ENCODE peak calls at places on chromosome 10, in nine cellular contexts. Y is Panc1, E is neural crest cell, O is fibroblast of villous mesenchyme, X is NB4, A is HCT116, W is sigmoid colon, L is OCI-LY7, P is nephron progenitor cell. V is an unnamed sample.

GRCh38 chr10:69888882-69889584 is 87.3 kb downstream of the COL13A1 start:
- DNase-seq in Y (no peak), E (no peak), O (no peak), X (no peak), A (no peak), W (no peak), L (no peak), P (no peak), V (no peak)

GRCh38 chr10:8873310-8873709 is 818.8 kb downstream of the GATA3 start:
- DNase-seq in Y (peak), E (no peak), O (no peak), X (no peak), A (no peak), W (no peak), L (no peak), P (no peak), V (no peak)

GRCh38 chr10:31062856-31063255 is 31.2 kb upstream of the ZNF438 start:
- DNase-seq in Y (no peak), E (no peak), O (peak), X (no peak), A (no peak), W (no peak), L (no peak), P (no peak), V (no peak)

GRCh38 chr10:65294329-65294728 is 1631.5 kb upstream of the LRRTM3 start:
- DNase-seq in Y (no peak), E (no peak), O (peak), X (no peak), A (no peak), W (no peak), L (no peak), P (no peak), V (no peak)

GRCh38 chr10:3472705-3473078 is 300.1 kb upstream of the PITRM1 start:
- DNase-seq in Y (no peak), E (no peak), O (peak), X (no peak), A (no peak), W (no peak), L (no peak), P (no peak), V (no peak)

GRCh38 chr10:49562893-49563292 is 24.0 kb upstream of the ERCC6 start:
- DNase-seq in Y (no peak), E (no peak), O (no peak), X (no peak), A (no peak), W (no peak), L (no peak), P (no peak), V (no peak)

GRCh38 chr10:125263551-125263950 is 103.2 kb upstream of the CTBP2 start:
- DNase-seq in Y (peak), E (no peak), O (no peak), X (no peak), A (peak), W (no peak), L (no peak), P (no peak), V (no peak)

GRCh38 chr10:50605280-50606270 is 18.2 kb downstream of the SGMS1 start:
- DNase-seq in Y (no peak), E (no peak), O (peak), X (peak), A (no peak), W (peak), L (no peak), P (no peak), V (no peak)

GRCh38 chr10:119131512-119132240 is 27.8 kb downstream of the DENND10 start:
- DNase-seq in Y (no peak), E (no peak), O (peak), X (peak), A (no peak), W (peak), L (peak), P (no peak), V (peak)

GRCh38 chr10:22655312-22655973 is 58.9 kb downstream of the PIP4K2A start:
- DNase-seq in Y (peak), E (no peak), O (peak), X (no peak), A (no peak), W (no peak), L (no peak), P (peak), V (peak)

GRCh38 chr10:60654813-60655464 is 123.3 kb upstream of the CDK1 start:
- DNase-seq in Y (peak), E (no peak), O (peak), X (no peak), A (peak), W (no peak), L (no peak), P (no peak), V (no peak)

GRCh38 chr10:88735661-88736060 is 24.2 kb upstream of the LIPN start:
- DNase-seq in Y (no peak), E (no peak), O (no peak), X (no peak), A (no peak), W (no peak), L (no peak), P (no peak), V (no peak)

GRCh38 chr10:97517778-97518561 is 19.2 kb downstream of the UBTD1 start:
- DNase-seq in Y (no peak), E (no peak), O (peak), X (no peak), A (peak), W (no peak), L (no peak), P (no peak), V (no peak)

GRCh38 chr10:62779487-62780248 is 24.9 kb upstream of the ADO start:
- DNase-seq in Y (no peak), E (no peak), O (no peak), X (peak), A (no peak), W (no peak), L (peak), P (no peak), V (peak)

GRCh38 chr10:92087750-92088395 is 164.3 kb downstream of the BTAF1 start:
- DNase-seq in Y (peak), E (peak), O (peak), X (peak), A (peak), W (peak), L (peak), P (peak), V (peak)

GRCh38 chr10:77971804-77972144 is 45.2 kb upstream of the DLG5 start:
- DNase-seq in Y (no peak), E (no peak), O (no peak), X (no peak), A (no peak), W (no peak), L (no peak), P (no peak), V (no peak)

GRCh38 chr10:48609899-48610584 is 5.2 kb upstream of the ARHGAP22 start:
- DNase-seq in Y (no peak), E (no peak), O (no peak), X (no peak), A (no peak), W (no peak), L (no peak), P (no peak), V (no peak)

GRCh38 chr10:43885842-43886241 is 237.2 kb upstream of the ZNF32 start:
- DNase-seq in Y (no peak), E (no peak), O (no peak), X (no peak), A (no peak), W (no peak), L (peak), P (no peak), V (no peak)

GRCh38 chr10:63935705-63936104 is 414.5 kb downstream of the REEP3 start:
- DNase-seq in Y (no peak), E (no peak), O (no peak), X (peak), A (no peak), W (no peak), L (peak), P (no peak), V (no peak)

GRCh38 chr10:110822708-110823291 is 48.9 kb upstream of the PDCD4 start:
- DNase-seq in Y (no peak), E (no peak), O (no peak), X (no peak), A (no peak), W (peak), L (no peak), P (no peak), V (no peak)

GRCh38 chr10:71093531-71093930 is 118.8 kb upstream of the UNC5B start:
- DNase-seq in Y (no peak), E (no peak), O (no peak), X (no peak), A (no peak), W (no peak), L (no peak), P (no peak), V (no peak)

GRCh38 chr10:130261306-130261705 is 125.1 kb downstream of the GLRX3 start:
- DNase-seq in Y (no peak), E (no peak), O (no peak), X (no peak), A (no peak), W (no peak), L (no peak), P (no peak), V (no peak)

GRCh38 chr10:132434405-132435005 is 37.5 kb downstream of the PWWP2B start:
- DNase-seq in Y (no peak), E (no peak), O (no peak), X (peak), A (no peak), W (no peak), L (peak), P (no peak), V (peak)

GRCh38 chr10:105068497-105068896 is 427.4 kb downstream of the SORCS3 start:
- DNase-seq in Y (no peak), E (no peak), O (no peak), X (no peak), A (no peak), W (no peak), L (no peak), P (no peak), V (no peak)

GRCh38 chr10:84552478-84552877 is 224.1 kb downstream of the CCSER2 start:
- DNase-seq in Y (no peak), E (no peak), O (no peak), X (no peak), A (no peak), W (no peak), L (no peak), P (no peak), V (no peak)

GRCh38 chr10:5283305-5284158 is 81.2 kb upstream of the UCN3 start:
- DNase-seq in Y (no peak), E (peak), O (peak), X (peak), A (peak), W (peak), L (peak), P (peak), V (peak)

GRCh38 chr10:5609952-5610616 is 56.3 kb downstream of the ASB13 start:
- DNase-seq in Y (no peak), E (no peak), O (no peak), X (no peak), A (no peak), W (no peak), L (no peak), P (no peak), V (no peak)

GRCh38 chr10:101031796-101032636 is 982 bp downstream of the SFXN3 start:
- DNase-seq in Y (no peak), E (no peak), O (peak), X (peak), A (no peak), W (peak), L (no peak), P (peak), V (peak)

GRCh38 chr10:93518531-93518930 is 22.1 kb downstream of the CEP55 start:
- DNase-seq in Y (no peak), E (no peak), O (no peak), X (no peak), A (no peak), W (no peak), L (no peak), P (no peak), V (no peak)

DNA sequence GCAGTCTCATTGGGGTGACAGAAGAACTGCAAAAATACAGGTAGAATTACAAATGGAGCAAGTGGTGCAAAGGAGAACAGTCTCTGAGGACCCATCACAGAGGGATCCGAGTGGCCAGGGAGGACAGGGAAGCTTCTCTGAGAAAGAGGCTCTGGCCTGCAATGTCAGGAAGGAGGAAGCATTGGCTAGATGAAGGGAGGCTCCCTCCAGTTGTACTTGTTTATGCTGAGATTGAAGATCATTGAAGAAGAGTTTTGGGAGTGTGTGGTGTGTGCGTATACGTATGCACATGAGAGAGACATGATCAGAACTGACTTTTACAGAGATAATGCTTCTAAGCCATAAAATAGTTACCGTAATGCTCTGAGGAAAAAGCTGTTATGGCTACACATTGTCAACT is 274.7 kb upstream of the FZD8 start:
- DNase-seq in Y (no peak), E (no peak), O (peak), X (no peak), A (no peak), W (no peak), L (peak), P (no peak), V (no peak)
- TF ChIP-seq CTCF in Y (peak), E (no peak), O (peak), X (no peak), A (no peak), W (no peak), L (peak), P (no peak), V (no peak)

GRCh38 chr10:80196950-80197315 is 8.4 kb downstream of the ANXA11 start:
- DNase-seq in Y (no peak), E (no peak), O (no peak), X (no peak), A (no peak), W (no peak), L (no peak), P (no peak), V (no peak)

GRCh38 chr10:80195046-80195574 is 10.2 kb downstream of the ANXA11 start:
- DNase-seq in Y (no peak), E (no peak), O (no peak), X (no peak), A (no peak), W (no peak), L (no peak), P (no peak), V (no peak)

GRCh38 chr10:80192553-80192952 is 12.8 kb downstream of the ANXA11 start:
- DNase-seq in Y (no peak), E (no peak), O (no peak), X (no peak), A (no peak), W (no peak), L (no peak), P (no peak), V (no peak)

GRCh38 chr10:80196270-80196949 is 8.9 kb downstream of the ANXA11 start:
- DNase-seq in Y (no peak), E (no peak), O (no peak), X (no peak), A (peak), W (no peak), L (peak), P (no peak), V (peak)

GRCh38 chr10:80194373-80195045 is 10.8 kb downstream of the ANXA11 start:
- DNase-seq in Y (no peak), E (no peak), O (no peak), X (no peak), A (no peak), W (no peak), L (no peak), P (no peak), V (no peak)
- TF ChIP-seq CTCF in Y (no peak), E (no peak), O (no peak), X (no peak), A (no peak), W (no peak), L (no peak), P (no peak), V (no peak)

GRCh38 chr10:34985823-34986222 is 104.3 kb downstream of the CUL2 start:
- DNase-seq in Y (no peak), E (no peak), O (peak), X (peak), A (no peak), W (no peak), L (no peak), P (no peak), V (no peak)
- TF ChIP-seq CTCF in Y (no peak), E (peak), O (peak), X (no peak), A (no peak), W (no peak), L (no peak), P (no peak), V (no peak)

GRCh38 chr10:13338337-13339128 is 9.6 kb downstream of the SEPHS1 start:
- DNase-seq in Y (no peak), E (no peak), O (peak), X (no peak), A (no peak), W (no peak), L (no peak), P (no peak), V (no peak)
- TF ChIP-seq CTCF in Y (no peak), E (no peak), O (no peak), X (no peak), A (no peak), W (no peak), L (no peak), P (no peak), V (no peak)